ENCODE peak calls at places on chromosome 17, in eight cellular contexts. L is left ventricle myocardium inferior, Y is endothelial cell, Q is A549, B is prostate gland, F is fibroblast of mammary gland, V is heart left ventricle, G is left lung. D is an unnamed sample.

GRCh38 chr17:15510361-15510760 is 42.9 kb upstream of the CDRT4 start:
- DNase-seq in Y (no peak), B (no peak), V (no peak), G (no peak), Q (peak), F (peak), L (no peak), D (no peak)

GRCh38 chr17:80625627-80626026 is 81.0 kb downstream of the RPTOR start:
- DNase-seq in L (no peak), Q (no peak), Y (no peak), B (no peak), F (no peak), V (no peak), G (no peak), D (no peak)

GRCh38 chr17:80760501-80760900 is 215.9 kb downstream of the RPTOR start:
- DNase-seq in Y (no peak), F (no peak), L (no peak), G (peak), Q (no peak), V (no peak), B (peak), D (no peak)

GRCh38 chr17:1611715-1612114 is 16.9 kb downstream of the SLC43A2 start:
- DNase-seq in B (no peak), Y (no peak), V (no peak), Q (no peak), F (no peak), L (no peak), G (no peak), D (no peak)

GRCh38 chr17:82051776-82052637 is at the start of the genes GPS1 and RFNG:
- DNase-seq in F (no peak), G (peak), Q (peak), V (peak), L (peak), B (peak), Y (no peak), D (peak)

GRCh38 chr17:74892013-74892841 is 1.2 kb downstream of the FADS6 start:
- DNase-seq in L (no peak), V (no peak), F (no peak), B (no peak), G (peak), Y (no peak), Q (no peak), D (no peak)

GRCh38 chr17:21549107-21549687 is 143.1 kb upstream of the KCNJ18 start:
- DNase-seq in Q (no peak), Y (no peak), F (peak), B (no peak), L (no peak), V (no peak), G (no peak), D (no peak)

GRCh38 chr17:29807520-29808361 is 122.3 kb downstream of the SSH2 start:
- DNase-seq in G (peak), L (peak), Y (peak), F (peak), Q (peak), B (peak), V (peak), D (peak)

GRCh38 chr17:65556014-65556909 is 5.2 kb downstream of the AXIN2 start:
- DNase-seq in L (peak), Q (peak), V (peak), G (peak), F (peak), B (peak), Y (peak), D (peak)

GRCh38 chr17:74920679-74921044 is 2.4 kb downstream of the USH1G start:
- DNase-seq in Y (no peak), V (no peak), Q (no peak), L (no peak), F (no peak), B (no peak), G (no peak), D (no peak)

GRCh38 chr17:62941358-62941991 is 24.6 kb upstream of the TANC2 start:
- DNase-seq in Q (no peak), F (no peak), B (no peak), G (no peak), L (no peak), V (no peak), Y (no peak), D (no peak)

GRCh38 chr17:76390003-76390421 is 5.6 kb downstream of the SPHK1 start:
- DNase-seq in V (no peak), L (no peak), F (no peak), Y (no peak), Q (no peak), B (no peak), G (no peak), D (no peak)

GRCh38 chr17:64783556-64784352 is 121.6 kb upstream of the SMURF2 start:
- DNase-seq in B (no peak), V (no peak), Q (no peak), G (no peak), L (no peak), F (no peak), Y (no peak), D (no peak)

GRCh38 chr17:34584805-34585416 is 5.5 kb downstream of the TMEM132E start:
- DNase-seq in L (no peak), B (no peak), G (no peak), Y (no peak), V (no peak), F (peak), Q (peak), D (no peak)

GRCh38 chr17:79944251-79944812 is 91.3 kb downstream of the TBC1D16 start:
- DNase-seq in Q (no peak), G (peak), B (no peak), L (peak), Y (no peak), V (peak), F (no peak), D (peak)

GRCh38 chr17:82871056-82871775 is 31.4 kb upstream of the ZNF750 start:
- DNase-seq in G (no peak), B (no peak), Q (no peak), L (no peak), V (no peak), Y (no peak), F (no peak), D (peak)

GRCh38 chr17:18959845-18960240 is 7.9 kb downstream of the SLC5A10 start:
- DNase-seq in B (no peak), Q (no peak), V (no peak), F (no peak), G (no peak), Y (no peak), L (no peak), D (no peak)

GRCh38 chr17:2068101-2068518 is 13.2 kb downstream of the HIC1 start:
- DNase-seq in B (no peak), L (no peak), V (no peak), G (no peak), F (peak), Q (no peak), Y (no peak), D (no peak)

GRCh38 chr17:13589658-13590057 is 12.1 kb downstream of the HS3ST3A1 start:
- DNase-seq in Q (no peak), B (no peak), Y (no peak), F (no peak), L (no peak), G (no peak), V (no peak), D (no peak)

GRCh38 chr17:1730345-1731193 is 6.1 kb downstream of the WDR81 start:
- DNase-seq in B (peak), Y (no peak), V (peak), F (peak), L (peak), G (peak), Q (no peak), D (no peak)

GRCh38 chr17:38747385-38748328 is 479 bp downstream of the PCGF2 start:
- DNase-seq in L (peak), F (no peak), G (no peak), B (peak), Q (peak), Y (peak), V (peak), D (no peak)

GRCh38 chr17:2023256-2023655 is 1.9 kb downstream of the RTN4RL1 start:
- DNase-seq in Q (no peak), B (no peak), F (no peak), G (no peak), L (no peak), V (no peak), Y (no peak), D (no peak)

GRCh38 chr17:32909787-32910369 is 18.1 kb upstream of the TMEM98 start:
- DNase-seq in V (peak), L (no peak), Q (peak), F (peak), G (peak), B (peak), Y (peak), D (peak)

GRCh38 chr17:67109111-67109510 is 64.8 kb downstream of the CACNG1 start:
- DNase-seq in G (no peak), L (no peak), F (no peak), Y (no peak), V (no peak), Q (no peak), B (no peak), D (no peak)

GRCh38 chr17:14352139-14352538 is 51.3 kb downstream of the HS3ST3B1 start:
- DNase-seq in B (no peak), L (no peak), G (no peak), F (no peak), V (no peak), Y (no peak), Q (no peak), D (no peak)

GRCh38 chr17:27471321-27472269 is 15.3 kb downstream of the KSR1 start:
- DNase-seq in V (no peak), L (no peak), Y (no peak), G (no peak), B (no peak), F (peak), Q (peak), D (peak)

GRCh38 chr17:970388-970768 is 9.2 kb downstream of the NXN start:
- DNase-seq in F (no peak), G (no peak), Y (no peak), V (no peak), B (no peak), Q (no peak), L (no peak), D (no peak)

GRCh38 chr17:15965510-15965909 is 20.6 kb downstream of the ADORA2B start:
- DNase-seq in Y (no peak), L (no peak), B (no peak), Q (no peak), G (no peak), V (no peak), F (no peak), D (no peak)

GRCh38 chr17:73338050-73338491 is 26.3 kb upstream of the CDC42EP4 start:
- DNase-seq in L (no peak), F (peak), G (no peak), Y (no peak), V (no peak), Q (no peak), B (no peak), D (no peak)

GRCh38 chr17:50111687-50112655 is 16.8 kb downstream of the PDK2 start:
- DNase-seq in Y (no peak), F (no peak), G (no peak), L (peak), V (peak), B (no peak), Q (no peak), D (no peak)

GRCh38 chr17:4072487-4073157 is 70.2 kb downstream of the ZZEF1 start:
- DNase-seq in F (peak), B (peak), L (no peak), V (no peak), Q (no peak), Y (no peak), G (no peak), D (no peak)

GRCh38 chr17:27502526-27503324 is 46.5 kb downstream of the KSR1 start:
- DNase-seq in G (no peak), B (no peak), Y (no peak), L (peak), F (peak), V (no peak), Q (no peak), D (no peak)

GRCh38 chr17:64327201-64327930 is 63.3 kb downstream of the PECAM1 start:
- DNase-seq in G (no peak), F (no peak), V (peak), Y (no peak), B (no peak), L (peak), Q (no peak), D (no peak)

GRCh38 chr17:4490109-4490591 is 8.5 kb upstream of the SPNS2 start:
- DNase-seq in Y (no peak), B (no peak), V (no peak), F (no peak), L (no peak), G (no peak), Q (no peak), D (no peak)

GRCh38 chr17:9843152-9844010 is 17.7 kb downstream of the GLP2R start:
- DNase-seq in L (no peak), B (no peak), G (no peak), V (no peak), Q (peak), F (peak), Y (no peak), D (no peak)

GRCh38 chr17:9837551-9838471 is 12.1 kb downstream of the GLP2R start:
- DNase-seq in G (no peak), Q (peak), B (no peak), L (peak), F (peak), V (peak), Y (no peak), D (no peak)

GRCh38 chr17:9844153-9844552 is 18.4 kb downstream of the GLP2R start:
- DNase-seq in V (no peak), Q (no peak), B (no peak), F (no peak), L (no peak), Y (no peak), G (no peak), D (no peak)

GRCh38 chr17:9842057-9842758 is 16.5 kb downstream of the GLP2R start:
- DNase-seq in Y (no peak), B (peak), V (peak), G (peak), F (peak), Q (peak), L (peak), D (no peak)

GRCh38 chr17:9839433-9839832 is 13.7 kb downstream of the GLP2R start:
- DNase-seq in Y (no peak), Q (peak), F (peak), G (no peak), V (no peak), L (no peak), B (no peak), D (no peak)
- TF ChIP-seq CTCF in Y (no peak), Q (peak), F (peak), G (no peak), V (no peak), L (peak), B (no peak), D (no peak)

GRCh38 chr17:58329035-58329807 is 626 bp upstream of the TSPOAP1 start:
- DNase-seq in Q (no peak), G (peak), L (peak), F (no peak), B (no peak), V (peak), Y (no peak), D (peak)
- TF ChIP-seq CTCF in Q (peak), G (peak), L (peak), F (peak), B (no peak), V (peak), Y (no peak), D (no peak)

GRCh38 chr17:12512712-12513355 is 152.9 kb upstream of the MYOCD start:
- DNase-seq in G (no peak), V (no peak), Q (no peak), L (no peak), B (no peak), F (peak), Y (no peak), D (no peak)
- TF ChIP-seq CTCF in G (no peak), V (no peak), Q (no peak), L (no peak), B (no peak), F (no peak), Y (no peak), D (no peak)

GRCh38 chr17:7589204-7589868 is 558 bp downstream of the SOX15 start:
- DNase-seq in B (peak), F (peak), Y (peak), Q (peak), V (peak), L (peak), G (peak), D (peak)
- TF ChIP-seq CTCF in B (peak), F (peak), Y (peak), Q (peak), V (peak), L (peak), G (peak), D (peak)

DNA sequence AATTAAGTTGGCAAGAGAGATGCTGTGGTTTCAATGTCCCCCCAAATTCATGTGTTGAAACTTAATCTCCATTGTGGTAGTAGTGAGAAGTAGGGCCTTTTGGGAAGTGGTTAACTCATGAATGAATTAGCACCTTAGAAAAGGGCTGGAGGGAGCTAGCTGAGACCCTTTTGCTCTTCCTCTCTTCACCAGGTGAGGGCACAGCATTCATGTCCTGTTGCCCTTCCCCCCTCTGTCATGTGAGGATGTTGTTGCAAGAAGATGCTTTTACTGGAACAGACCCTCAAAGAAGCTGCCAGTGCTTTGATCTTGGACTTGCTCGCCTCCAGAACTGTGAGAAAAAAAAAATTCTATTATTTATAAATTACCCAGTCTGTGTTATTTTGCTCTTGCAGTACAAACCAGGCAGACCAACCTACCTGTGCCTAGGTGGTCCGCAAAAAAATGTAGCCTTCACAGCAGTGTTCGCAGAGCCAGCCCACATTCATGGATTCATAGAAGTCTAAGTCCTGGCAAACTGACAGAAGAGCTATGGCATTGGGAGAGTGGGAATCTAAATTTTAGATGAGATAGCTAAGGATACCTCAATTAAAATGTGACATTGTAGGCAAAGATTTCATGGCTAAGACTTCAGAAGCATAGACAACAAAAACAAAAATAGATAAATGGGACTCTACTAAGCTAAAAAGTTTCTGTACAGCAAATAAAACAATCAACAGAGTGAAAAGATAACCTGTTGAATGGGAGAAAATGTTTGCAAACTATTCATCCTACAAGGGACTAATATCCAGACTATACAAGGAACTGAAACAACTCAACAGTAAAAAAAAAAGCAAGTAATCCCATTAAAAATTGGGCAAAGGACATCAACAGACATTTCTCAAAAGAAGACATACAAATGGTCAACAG is 32.0 kb upstream of the ABCA5 start:
- DNase-seq in Y (peak), B (no peak), V (no peak), F (no peak), Q (peak), L (no peak), G (no peak), D (no peak)
- TF ChIP-seq CTCF in Y (peak), B (no peak), V (no peak), F (no peak), Q (peak), L (no peak), G (no peak), D (no peak)

GRCh38 chr17:44346064-44346844 is 1.2 kb downstream of the GRN start:
- DNase-seq in Q (no peak), G (no peak), L (no peak), F (no peak), B (no peak), Y (no peak), V (no peak), D (no peak)
- TF ChIP-seq CTCF in Q (no peak), G (no peak), L (no peak), F (no peak), B (no peak), Y (no peak), V (no peak), D (no peak)

DNA sequence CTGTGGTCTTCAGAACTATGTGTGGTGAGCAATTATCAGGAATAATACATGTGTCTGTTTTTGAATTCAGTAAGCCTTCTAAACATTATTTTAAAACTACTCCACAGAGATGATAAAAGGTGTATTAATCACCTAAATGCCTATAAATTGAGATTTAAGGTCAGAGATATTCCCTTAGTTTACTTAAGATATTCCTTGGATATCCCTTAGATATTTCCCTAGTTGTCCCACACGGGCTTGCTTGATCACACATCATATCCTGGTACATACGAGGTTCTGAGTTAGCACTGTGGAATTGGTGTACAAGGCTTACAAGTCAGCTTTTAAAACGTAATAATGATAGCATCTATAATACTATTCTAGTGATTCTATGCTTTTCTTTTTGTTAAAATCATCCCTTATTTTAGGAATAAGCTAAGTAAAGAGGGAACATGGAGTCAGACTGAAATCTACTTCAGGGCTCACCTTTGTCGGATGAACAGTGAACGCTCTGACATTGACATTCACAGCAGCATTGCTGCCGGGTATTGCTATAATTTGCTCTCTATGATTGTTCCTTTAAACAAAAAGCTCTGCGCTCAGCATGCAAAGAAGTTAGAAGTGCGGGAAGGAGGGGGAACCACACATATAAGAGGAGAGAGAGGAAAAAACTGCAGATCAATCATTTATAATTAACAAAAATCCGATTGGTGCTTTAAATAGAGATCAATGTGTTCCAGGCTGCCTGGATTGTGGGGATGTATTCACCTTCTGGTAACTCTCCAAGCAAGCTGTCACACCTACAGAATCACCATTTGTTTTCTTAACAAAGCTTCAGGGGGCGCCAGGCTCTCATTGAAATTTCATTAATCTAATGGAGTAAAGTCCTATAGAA is 136.5 kb downstream of the SKAP1 start:
- DNase-seq in B (no peak), Y (no peak), Q (peak), V (no peak), F (no peak), G (no peak), L (no peak), D (no peak)
- TF ChIP-seq CTCF in B (no peak), Y (no peak), Q (no peak), V (no peak), F (no peak), G (no peak), L (no peak), D (no peak)

GRCh38 chr17:5665164-5665563 is 80.9 kb upstream of the NLRP1 start:
- DNase-seq in F (no peak), V (no peak), L (no peak), G (no peak), Y (no peak), Q (no peak), B (no peak), D (no peak)

GRCh38 chr17:5669191-5669590 is 84.9 kb upstream of the NLRP1 start:
- DNase-seq in G (no peak), B (no peak), Y (no peak), F (no peak), Q (no peak), L (no peak), V (no peak), D (no peak)

GRCh38 chr17:5668557-5669138 is 84.3 kb upstream of the NLRP1 start:
- DNase-seq in V (no peak), B (no peak), L (no peak), Q (no peak), Y (no peak), G (no peak), F (no peak), D (no peak)

GRCh38 chr17:5672141-5672540 is 87.8 kb upstream of the NLRP1 start:
- DNase-seq in Y (no peak), B (no peak), L (no peak), Q (no peak), V (no peak), G (no peak), F (no peak), D (no peak)

GRCh38 chr17:5667871-5668270 is 83.6 kb upstream of the NLRP1 start:
- DNase-seq in V (no peak), B (no peak), G (no peak), F (peak), Y (no peak), L (no peak), Q (peak), D (no peak)
- TF ChIP-seq CTCF in V (no peak), B (no peak), G (no peak), F (peak), Y (no peak), L (no peak), Q (no peak), D (no peak)

D was measured in activated B cell treated with CpG ODN at 0.5 μM for 24 hours.